ENCODE peak calls at places on chromosomes 4 and X, in five cellular contexts. Q is A549, I is right cardiac atrium, T is mucosa of descending colon, Z is heart left ventricle. N is an unnamed sample. For H3K9me3, the result is how much of the 10 kb centered on the place peaks cover.

GRCh38 chr4:1180663-1181062 is 8.3 kb upstream of the SPON2 start:
- DNase-seq in Q (no peak), I (no peak), T (no peak), Z (no peak), N (no peak)

GRCh38 chrX:7060444-7060843 is 87.1 kb upstream of the STS start:
- DNase-seq in Q (no peak), I (no peak), T (no peak), Z (no peak), N (no peak)

GRCh38 chr4:113979157-113979972 is at the start of gene ARSJ:
- DNase-seq in Q (peak), I (peak), T (peak), Z (peak), N (peak)

GRCh38 chrX:153931748-153932147 is 3.1 kb downstream of the NAA10 start:
- DNase-seq in Q (no peak), I (no peak), T (no peak), Z (no peak), N (no peak)

GRCh38 chrX:80266979-80267378 is 153.3 kb upstream of the TENT5D start:
- DNase-seq in Q (no peak), I (no peak), T (no peak), Z (no peak), N (no peak)

GRCh38 chr4:126955292-126956191 is 677.2 kb upstream of the INTU start:
- DNase-seq in Q (no peak), I (no peak), T (no peak), Z (no peak), N (no peak)

GRCh38 chrX:55867254-55867653 is 149.7 kb downstream of the RRAGB start:
- DNase-seq in Q (no peak), I (no peak), T (peak), Z (no peak), N (peak)

GRCh38 chr4:183059797-183060196 is 39.3 kb upstream of the WWC2 start:
- DNase-seq in Q (no peak), I (no peak), T (no peak), Z (no peak), N (no peak)

GRCh38 chr4:101621120-101621519 is 169.4 kb upstream of the BANK1 start:
- DNase-seq in Q (no peak), I (no peak), T (no peak), Z (no peak), N (no peak)

GRCh38 chr4:22434895-22435294 is 81.0 kb downstream of the ADGRA3 start:
- DNase-seq in Q (no peak), I (no peak), T (peak), Z (peak), N (peak)

GRCh38 chr4:84028340-84028739 is 470.8 kb downstream of the NKX6-1 start:
- DNase-seq in Q (no peak), I (no peak), T (no peak), Z (no peak), N (no peak)

GRCh38 chrX:41475166-41475565 is 28.0 kb downstream of the NYX start:
- DNase-seq in Q (no peak), I (no peak), T (no peak), Z (no peak), N (no peak)

GRCh38 chr4:7556558-7556957 is 121.8 kb upstream of the PSAPL1 start:
- DNase-seq in Q (no peak), I (no peak), T (no peak), Z (no peak), N (no peak)

GRCh38 chr4:7554885-7555284 is 120.2 kb upstream of the PSAPL1 start:
- DNase-seq in Q (no peak), I (no peak), T (no peak), Z (no peak), N (no peak)

GRCh38 chr4:7552466-7552865 is 117.7 kb upstream of the PSAPL1 start:
- DNase-seq in Q (no peak), I (no peak), T (no peak), Z (no peak), N (no peak)

GRCh38 chr4:7549866-7550265 is 115.1 kb upstream of the PSAPL1 start:
- DNase-seq in Q (no peak), I (no peak), T (no peak), Z (no peak), N (no peak)

DNA sequence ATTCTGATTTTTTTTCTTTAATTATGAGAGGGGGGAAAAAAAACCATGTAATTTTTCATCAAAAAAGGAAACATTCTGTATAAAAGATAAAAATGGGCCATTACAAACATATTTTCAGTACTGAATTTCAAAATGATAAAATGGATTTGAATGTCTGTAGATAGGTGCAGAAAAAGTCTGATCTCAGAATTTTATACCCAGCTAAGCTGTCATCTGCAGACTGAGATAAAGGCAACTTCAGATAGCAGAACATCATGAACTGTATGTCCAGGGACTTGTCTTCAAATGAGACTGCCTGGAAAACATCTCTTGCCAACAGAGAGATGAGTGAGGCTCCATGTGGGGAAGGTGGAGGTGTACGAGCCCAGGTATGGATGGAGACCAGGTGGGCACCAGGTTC is 118.5 kb upstream of the PSAPL1 start:
- DNase-seq in Q (no peak), I (no peak), T (no peak), Z (no peak), N (no peak)
- H3K9me3 ChIP-seq in Q (under half), I (under half), T (under half), Z (under half), N (under half)

DNA sequence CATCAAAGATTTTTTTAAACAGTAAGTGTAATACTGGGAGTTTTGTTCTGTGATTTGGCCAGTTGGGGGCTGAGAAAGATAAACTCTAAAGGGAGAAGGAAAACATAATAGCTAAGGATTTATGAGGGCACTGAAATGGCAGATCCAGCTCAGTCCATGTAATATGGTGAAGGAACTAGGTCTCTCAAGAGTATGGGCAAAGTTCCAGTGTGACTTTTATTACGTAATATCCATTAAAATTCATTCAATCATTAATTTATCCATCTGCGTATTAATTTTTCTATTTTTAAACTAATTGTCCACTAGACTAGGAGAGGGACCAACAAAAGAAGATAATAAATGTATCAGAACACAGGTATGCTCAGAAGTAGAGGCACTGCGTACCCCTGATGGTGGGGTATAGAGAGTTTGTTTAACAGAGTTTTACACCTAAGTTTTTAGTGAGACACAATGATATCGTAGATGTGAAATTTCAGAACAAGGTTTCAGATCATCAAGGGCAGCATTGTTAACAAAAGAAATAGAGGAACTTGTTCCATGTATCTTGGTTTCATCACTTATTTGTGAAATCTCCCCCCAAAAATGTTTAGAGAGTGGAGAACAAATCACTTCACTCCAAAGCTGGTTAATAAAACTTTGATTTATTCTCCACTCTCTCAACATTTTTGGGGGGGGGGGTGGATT is 351.1 kb downstream of the GRXCR1 start:
- DNase-seq in Q (no peak), I (no peak), T (no peak), Z (no peak), N (no peak)
- H3K9me3 ChIP-seq in Q (under half), I (under half), T (under half), Z (under half), N (under half)

GRCh38 chrX:68748030-68748429 is 80.8 kb upstream of the EFNB1 start:
- DNase-seq in Q (no peak), I (no peak), T (no peak), Z (no peak), N (no peak)
- H3K9me3 ChIP-seq in Q (under half), I (under half), T (under half), Z (under half), N (under half)

DNA sequence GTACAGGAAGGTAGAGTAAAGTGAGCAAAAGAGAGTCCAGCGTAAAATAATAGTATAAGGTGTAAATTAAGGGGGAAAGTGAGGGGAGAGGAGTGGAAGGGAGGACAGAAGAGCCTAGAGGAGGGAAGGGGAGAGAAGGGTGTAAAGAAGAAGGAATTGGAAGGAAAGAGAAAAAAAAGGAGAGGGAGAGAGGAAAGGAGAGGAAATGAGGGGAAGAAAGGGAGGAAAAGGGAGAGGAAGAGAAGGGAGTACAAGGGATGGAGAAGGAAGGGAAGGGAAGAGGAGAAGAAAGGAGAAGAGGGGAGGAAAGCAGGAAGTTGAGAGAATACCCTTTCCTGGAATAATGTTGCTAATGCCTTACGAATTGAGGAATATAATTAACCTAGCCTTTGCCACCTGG is 3.3 kb upstream of the FAT4 start:
- DNase-seq in Q (no peak), I (no peak), T (no peak), Z (no peak), N (no peak)
- H3K9me3 ChIP-seq in Q (under half), I (under half), T (under half), Z (under half), N (under half)